ENCODE peak calls at places on chromosomes 1 and 21, in ten cellular contexts. S, H, G, U, V, N, I, F, B and L are unnamed samples.

GRCh38 chr1:50829010-50829958 is 130.8 kb downstream of the FAF1 start:
- DNase-seq in S (no peak), H (no peak), G (no peak), U (no peak), V (no peak), N (no peak), I (no peak), F (no peak), B (no peak), L (no peak)

GRCh38 chr1:125118147-125118993 is 3933.6 kb downstream of the SRGAP2C start:
- DNase-seq in S (no peak), H (no peak), G (no peak), U (no peak), V (no peak), N (no peak), I (no peak), F (no peak), B (peak; percentile 74), L (no peak)

GRCh38 chr1:41789616-41790330 is 128.9 kb downstream of the HIVEP3 start:
- DNase-seq in S (no peak), H (no peak), G (no peak), U (no peak), V (no peak), N (no peak), I (no peak), F (no peak), B (no peak), L (no peak)

GRCh38 chr21:28655471-28655870 is 337.2 kb downstream of the LTN1 start:
- DNase-seq in S (no peak), H (no peak), G (no peak), U (no peak), V (no peak), N (no peak), I (no peak), F (no peak), B (no peak), L (no peak)

GRCh38 chr1:17009706-17010105 is 2.0 kb downstream of the ATP13A2 start:
- DNase-seq in S (no peak), H (peak; percentile 47), G (no peak), U (peak; percentile 27), V (no peak), N (no peak), I (no peak), F (no peak), B (peak; percentile 35), L (no peak)

GRCh38 chr1:180773210-180773865 is 139.4 kb upstream of the KIAA1614 start:
- DNase-seq in S (no peak), H (peak; percentile 5), G (no peak), U (no peak), V (no peak), N (no peak), I (no peak), F (peak; percentile 74), B (no peak), L (no peak)

GRCh38 chr21:39527664-39528381 is 76.1 kb downstream of the SH3BGR start:
- DNase-seq in S (no peak), H (peak; percentile 88), G (no peak), U (peak; percentile 67), V (no peak), N (no peak), I (no peak), F (no peak), B (no peak), L (peak; percentile 57)

GRCh38 chr1:234154320-234155251 is 218.7 kb upstream of the COA6 start:
- DNase-seq in S (peak; percentile 78), H (peak; percentile 43), G (no peak), U (peak; percentile 68), V (no peak), N (peak; percentile 78), I (no peak), F (peak; percentile 73), B (no peak), L (peak; percentile 4)

GRCh38 chr21:43882952-43883492 is 18.0 kb downstream of the AGPAT3 start:
- DNase-seq in S (no peak), H (no peak), G (no peak), U (no peak), V (no peak), N (no peak), I (no peak), F (no peak), B (no peak), L (no peak)

GRCh38 chr1:9167638-9168037 is 38.7 kb upstream of the GPR157 start:
- DNase-seq in S (no peak), H (no peak), G (no peak), U (no peak), V (no peak), N (no peak), I (no peak), F (no peak), B (no peak), L (peak; percentile 41)
- H3K4me1 ChIP-seq in S (peaks cover 20% of the 10 kb centered on the region), H (no peaks in the 10 kb centered on the region), G (peaks cover 11% of the 10 kb centered on the region), U (peaks cover 81% of the 10 kb centered on the region), V (peaks cover 21% of the 10 kb centered on the region), N (peaks cover 15% of the 10 kb centered on the region), I (peaks cover 3% of the 10 kb centered on the region), F (peaks cover 24% of the 10 kb centered on the region), B (no peaks in the 10 kb centered on the region), L (no peaks in the 10 kb centered on the region)

GRCh38 chr1:220269036-220269435 is 3.2 kb downstream of the RAB3GAP2 start:
- DNase-seq in S (no peak), H (no peak), G (no peak), U (no peak), V (no peak), N (no peak), I (no peak), F (no peak), B (no peak), L (no peak)
- H3K4me1 ChIP-seq in S (peaks cover 14% of the 10 kb centered on the region), H (peaks cover 9% of the 10 kb centered on the region), G (peaks cover 29% of the 10 kb centered on the region), U (peaks cover 35% of the 10 kb centered on the region), V (peaks cover 31% of the 10 kb centered on the region), N (peaks cover 4% of the 10 kb centered on the region), I (peaks cover 5% of the 10 kb centered on the region), F (peaks cover 6% of the 10 kb centered on the region), B (peaks cover 12% of the 10 kb centered on the region), L (peaks cover 10% of the 10 kb centered on the region)

GRCh38 chr1:178539291-178539690 is 26.4 kb downstream of the TEX35 start:
- DNase-seq in S (no peak), H (no peak), G (no peak), U (no peak), V (no peak), N (no peak), I (no peak), F (no peak), B (no peak), L (no peak)

GRCh38 chr1:178540646-178541045 is 27.7 kb downstream of the TEX35 start:
- DNase-seq in S (no peak), H (peak; percentile 47), G (no peak), U (no peak), V (no peak), N (no peak), I (no peak), F (peak; percentile 94), B (no peak), L (no peak)

GRCh38 chr1:178541396-178541795 is 28.5 kb downstream of the TEX35 start:
- DNase-seq in S (no peak), H (no peak), G (no peak), U (no peak), V (no peak), N (no peak), I (no peak), F (no peak), B (no peak), L (no peak)

GRCh38 chr1:178541829-178542553 is 29.1 kb downstream of the TEX35 start:
- DNase-seq in S (peak; percentile 69), H (peak; percentile 92), G (peak; percentile 48), U (peak; percentile 88), V (peak; percentile 66), N (no peak), I (peak; percentile 57), F (no peak), B (peak; percentile 85), L (peak; percentile 67)

DNA sequence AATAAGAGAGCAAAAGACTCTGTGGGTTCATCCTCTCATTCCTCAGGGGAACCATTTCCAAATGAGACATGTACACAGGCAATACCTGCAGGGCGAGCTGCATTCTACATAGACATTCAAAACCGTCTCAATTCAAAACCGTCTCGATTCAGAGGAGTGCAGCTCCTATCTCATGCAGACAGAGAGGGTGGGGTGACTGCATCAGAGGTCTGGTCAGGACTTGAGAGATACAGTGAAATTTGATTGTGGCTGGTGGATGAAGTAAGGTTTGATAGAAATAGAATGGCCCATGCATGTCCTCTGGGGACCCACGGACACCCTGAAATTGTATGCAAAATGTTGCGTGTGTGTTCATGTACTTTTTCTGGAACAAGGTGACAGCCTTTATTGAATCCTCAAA is 27.3 kb downstream of the TEX35 start:
- DNase-seq in S (no peak), H (no peak), G (no peak), U (no peak), V (no peak), N (no peak), I (no peak), F (peak; percentile 8), B (no peak), L (no peak)
- H3K4me1 ChIP-seq in S (peaks cover 4% of the 10 kb centered on the region), H (peaks cover 8% of the 10 kb centered on the region), G (peaks cover 16% of the 10 kb centered on the region), U (peaks cover 69% of the 10 kb centered on the region), V (peaks cover 22% of the 10 kb centered on the region), N (peaks cover 6% of the 10 kb centered on the region), I (peaks cover 12% of the 10 kb centered on the region), F (peaks cover 47% of the 10 kb centered on the region), B (no peaks in the 10 kb centered on the region), L (peaks cover 14% of the 10 kb centered on the region)

GRCh38 chr1:158021721-158022120 is 28.3 kb downstream of the KIRREL1 start:
- DNase-seq in S (no peak), H (peak; percentile 28), G (no peak), U (no peak), V (no peak), N (no peak), I (no peak), F (no peak), B (no peak), L (no peak)
- H3K4me1 ChIP-seq in S (peaks cover 20% of the 10 kb centered on the region), H (no peaks in the 10 kb centered on the region), G (peaks cover 21% of the 10 kb centered on the region), U (peaks cover 9% of the 10 kb centered on the region), V (peaks cover 95% of the 10 kb centered on the region), N (peaks cover 56% of the 10 kb centered on the region), I (peaks cover 31% of the 10 kb centered on the region), F (peaks cover 57% of the 10 kb centered on the region), B (peaks cover 9% of the 10 kb centered on the region), L (peaks cover 80% of the 10 kb centered on the region)

GRCh38 chr1:27887215-27888035 is 15.1 kb downstream of the THEMIS2 start:
- DNase-seq in S (no peak), H (peak; percentile 33), G (no peak), U (no peak), V (no peak), N (no peak), I (no peak), F (no peak), B (no peak), L (no peak)
- H3K4me1 ChIP-seq in S (no peaks in the 10 kb centered on the region), H (no peaks in the 10 kb centered on the region), G (no peaks in the 10 kb centered on the region), U (peaks cover 7% of the 10 kb centered on the region), V (no peaks in the 10 kb centered on the region), N (no peaks in the 10 kb centered on the region), I (no peaks in the 10 kb centered on the region), F (no peaks in the 10 kb centered on the region), B (no peaks in the 10 kb centered on the region), L (no peaks in the 10 kb centered on the region)